ENCODE peak calls at places on chromosomes 5 and 9, in four cellular contexts. Q, C, R and Y are unnamed samples.

GRCh38 chr9:26685857-26686256 is 206.7 kb downstream of the CAAP1 start:
- DNase-seq in Q (no peak), C (peak), R (no peak), Y (no peak)

GRCh38 chr5:151002681-151003502 is 17.5 kb upstream of the GPX3 start:
- DNase-seq in Q (no peak), C (no peak), R (no peak), Y (no peak)

GRCh38 chr5:127849891-127850290 is 146.7 kb downstream of the CCDC192 start:
- DNase-seq in Q (no peak), C (no peak), R (no peak), Y (no peak)

GRCh38 chr5:71483355-71483754 is 27.9 kb downstream of the BDP1 start:
- DNase-seq in Q (no peak), C (peak), R (no peak), Y (no peak)

GRCh38 chr5:58317808-58318207 is 142.1 kb downstream of the PLK2 start:
- DNase-seq in Q (no peak), C (no peak), R (no peak), Y (no peak)

GRCh38 chr9:101307041-101307440 is 77.8 kb downstream of the BAAT start:
- DNase-seq in Q (no peak), C (no peak), R (no peak), Y (no peak)

GRCh38 chr9:118644066-118644465 is 725.2 kb downstream of the BRINP1 start:
- DNase-seq in Q (no peak), C (no peak), R (no peak), Y (no peak)

GRCh38 chr9:2085719-2086515 is 70.8 kb downstream of the SMARCA2 start:
- DNase-seq in Q (no peak), C (no peak), R (no peak), Y (no peak)

GRCh38 chr9:131583836-131584555 is 38.7 kb downstream of the PRRT1B start:
- DNase-seq in Q (no peak), C (no peak), R (no peak), Y (no peak)

GRCh38 chr5:402615-403359 is 40.2 kb upstream of the EXOC3 start:
- DNase-seq in Q (no peak), C (peak), R (no peak), Y (no peak)

GRCh38 chr5:23014251-23014650 is 161.1 kb upstream of the CDH12 start:
- DNase-seq in Q (no peak), C (no peak), R (no peak), Y (no peak)

GRCh38 chr5:170339780-170340167 is 42.2 kb upstream of the LCP2 start:
- DNase-seq in Q (no peak), C (no peak), R (no peak), Y (no peak)

GRCh38 chr9:79877943-79878612 is 306.3 kb downstream of the TLE4 start:
- DNase-seq in Q (no peak), C (peak), R (no peak), Y (no peak)

GRCh38 chr9:78295731-78296130 is 1.2 kb upstream of the PSAT1 start:
- DNase-seq in Q (no peak), C (no peak), R (no peak), Y (no peak)

GRCh38 chr9:74036549-74037231 is 460.4 kb upstream of the RORB start:
- DNase-seq in Q (no peak), C (no peak), R (no peak), Y (no peak)

GRCh38 chr5:873328-873727 is 19.3 kb downstream of the BRD9 start:
- DNase-seq in Q (no peak), C (no peak), R (no peak), Y (no peak)

GRCh38 chr5:142201471-142201887 is 92.9 kb downstream of the NDFIP1 start:
- DNase-seq in Q (no peak), C (peak), R (no peak), Y (no peak)

GRCh38 chr5:139251281-139251687 is 42.3 kb upstream of the MATR3 start:
- DNase-seq in Q (peak), C (peak), R (no peak), Y (no peak)
- H3K27ac ChIP-seq in Q (no peak), C (no peak), R (no peak), Y (no peak)

GRCh38 chr5:105898183-105898582 is 1772.6 kb downstream of the EFNA5 start:
- DNase-seq in Q (no peak), C (no peak), R (no peak), Y (no peak)

GRCh38 chr5:105899726-105900125 is 1771.0 kb downstream of the EFNA5 start:
- DNase-seq in Q (no peak), C (no peak), R (no peak), Y (no peak)

GRCh38 chr5:105907016-105907415 is 1763.7 kb downstream of the EFNA5 start:
- DNase-seq in Q (no peak), C (peak), R (no peak), Y (no peak)

GRCh38 chr5:105905392-105905791 is 1765.3 kb downstream of the EFNA5 start:
- DNase-seq in Q (no peak), C (peak), R (no peak), Y (no peak)

GRCh38 chr5:105903069-105903468 is 1767.7 kb downstream of the EFNA5 start:
- DNase-seq in Q (no peak), C (no peak), R (no peak), Y (no peak)
- H3K4me3 ChIP-seq in Q (no peak), C (no peak), R (no peak), Y (no peak)

GRCh38 chr9:111076519-111076918 is 38.2 kb upstream of the LPAR1 start:
- DNase-seq in Q (no peak), C (no peak), R (no peak), Y (no peak)
- H3K27ac ChIP-seq in Q (no peak), C (no peak), R (no peak), Y (no peak)

DNA sequence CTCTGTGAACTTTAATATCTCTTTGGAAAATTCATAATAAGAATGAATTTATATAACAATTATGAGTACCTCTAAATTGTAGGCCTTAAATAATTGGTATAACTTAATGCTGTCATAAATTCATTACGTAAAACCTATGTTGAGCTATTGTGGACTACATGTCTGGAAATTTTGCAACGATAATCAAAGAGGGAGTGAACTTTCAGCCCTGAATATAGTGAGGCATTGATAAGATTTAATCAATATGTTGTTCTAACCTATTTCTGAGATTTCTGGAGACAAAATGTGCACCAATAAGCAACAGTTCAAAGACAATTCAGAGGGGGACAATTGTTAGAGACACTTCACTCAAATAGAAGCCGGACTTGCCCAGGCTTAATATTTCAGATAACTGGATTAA is 499.4 kb downstream of the ELAVL2 start:
- DNase-seq in Q (no peak), C (no peak), R (no peak), Y (no peak)
- H3K4me3 ChIP-seq in Q (no peak), C (no peak), R (no peak), Y (no peak)